ENCODE peak calls at places on chromosomes 4 and X, in eight cellular contexts. One of them, this sample, is unnamed.

GRCh38 chrX:96182366-96182765 is 502.3 kb upstream of the DIAPH2 start:
- DNase-seq in HFF-Myc: no peak
- DNase-seq in GDM1: peak
- DNase-seq in endothelial cell: peak
- DNase-seq in stimulated activated effector memory CD8-positive, alpha-beta T cell treated with anti-CD3 and anti-CD28 coated beads, Interleukin-12 subunit alpha, Interleukin-12 subunit beta, amount 100 ng/mL, for 72 hours: no peak
- DNase-seq in activated effector memory CD4-positive, alpha-beta T cell treated with Interleukin-2 at 50 U/mL for 16 hours: no peak
- DNase-seq in esophagus squamous epithelium: no peak
- DNase-seq in uterus: no peak
- DNase-seq in this sample: no peak

GRCh38 chr4:1249148-1249730 is 309 bp upstream of the CTBP1 start:
- DNase-seq in HFF-Myc: no peak
- DNase-seq in GDM1: peak
- DNase-seq in endothelial cell: peak
- DNase-seq in stimulated activated effector memory CD8-positive, alpha-beta T cell treated with anti-CD3 and anti-CD28 coated beads, Interleukin-12 subunit alpha, Interleukin-12 subunit beta, amount 100 ng/mL, for 72 hours: peak
- DNase-seq in activated effector memory CD4-positive, alpha-beta T cell treated with Interleukin-2 at 50 U/mL for 16 hours: peak
- DNase-seq in esophagus squamous epithelium: no peak
- DNase-seq in uterus: peak
- DNase-seq in this sample: peak

GRCh38 chr4:24007740-24008348 is 118.0 kb upstream of the PPARGC1A start:
- DNase-seq in HFF-Myc: no peak
- DNase-seq in GDM1: no peak
- DNase-seq in endothelial cell: no peak
- DNase-seq in stimulated activated effector memory CD8-positive, alpha-beta T cell treated with anti-CD3 and anti-CD28 coated beads, Interleukin-12 subunit alpha, Interleukin-12 subunit beta, amount 100 ng/mL, for 72 hours: no peak
- DNase-seq in activated effector memory CD4-positive, alpha-beta T cell treated with Interleukin-2 at 50 U/mL for 16 hours: no peak
- DNase-seq in esophagus squamous epithelium: no peak
- DNase-seq in uterus: no peak
- DNase-seq in this sample: no peak

GRCh38 chr4:104941661-104942062 is 205.0 kb upstream of the TET2 start:
- DNase-seq in HFF-Myc: no peak
- DNase-seq in GDM1: no peak
- DNase-seq in endothelial cell: no peak
- DNase-seq in stimulated activated effector memory CD8-positive, alpha-beta T cell treated with anti-CD3 and anti-CD28 coated beads, Interleukin-12 subunit alpha, Interleukin-12 subunit beta, amount 100 ng/mL, for 72 hours: no peak
- DNase-seq in activated effector memory CD4-positive, alpha-beta T cell treated with Interleukin-2 at 50 U/mL for 16 hours: no peak
- DNase-seq in esophagus squamous epithelium: no peak
- DNase-seq in uterus: no peak
- DNase-seq in this sample: no peak

GRCh38 chr4:77126844-77127614 is 30.0 kb upstream of the CCNG2 start:
- DNase-seq in HFF-Myc: no peak
- DNase-seq in GDM1: peak
- DNase-seq in endothelial cell: no peak
- DNase-seq in stimulated activated effector memory CD8-positive, alpha-beta T cell treated with anti-CD3 and anti-CD28 coated beads, Interleukin-12 subunit alpha, Interleukin-12 subunit beta, amount 100 ng/mL, for 72 hours: peak
- DNase-seq in activated effector memory CD4-positive, alpha-beta T cell treated with Interleukin-2 at 50 U/mL for 16 hours: no peak
- DNase-seq in esophagus squamous epithelium: no peak
- DNase-seq in uterus: no peak
- DNase-seq in this sample: no peak

GRCh38 chr4:110781944-110782343 is 159.1 kb upstream of the PITX2 start:
- DNase-seq in HFF-Myc: no peak
- DNase-seq in GDM1: no peak
- DNase-seq in endothelial cell: no peak
- DNase-seq in stimulated activated effector memory CD8-positive, alpha-beta T cell treated with anti-CD3 and anti-CD28 coated beads, Interleukin-12 subunit alpha, Interleukin-12 subunit beta, amount 100 ng/mL, for 72 hours: no peak
- DNase-seq in activated effector memory CD4-positive, alpha-beta T cell treated with Interleukin-2 at 50 U/mL for 16 hours: no peak
- DNase-seq in esophagus squamous epithelium: no peak
- DNase-seq in uterus: no peak
- DNase-seq in this sample: no peak

GRCh38 chr4:22999419-22999818 is 306.7 kb downstream of the GBA3 start:
- DNase-seq in HFF-Myc: no peak
- DNase-seq in GDM1: no peak
- DNase-seq in endothelial cell: no peak
- DNase-seq in stimulated activated effector memory CD8-positive, alpha-beta T cell treated with anti-CD3 and anti-CD28 coated beads, Interleukin-12 subunit alpha, Interleukin-12 subunit beta, amount 100 ng/mL, for 72 hours: no peak
- DNase-seq in activated effector memory CD4-positive, alpha-beta T cell treated with Interleukin-2 at 50 U/mL for 16 hours: no peak
- DNase-seq in esophagus squamous epithelium: no peak
- DNase-seq in uterus: no peak
- DNase-seq in this sample: no peak

GRCh38 chrX:130186645-130187044 is 14.9 kb downstream of the RAB33A start:
- DNase-seq in HFF-Myc: no peak
- DNase-seq in GDM1: no peak
- DNase-seq in endothelial cell: no peak
- DNase-seq in stimulated activated effector memory CD8-positive, alpha-beta T cell treated with anti-CD3 and anti-CD28 coated beads, Interleukin-12 subunit alpha, Interleukin-12 subunit beta, amount 100 ng/mL, for 72 hours: no peak
- DNase-seq in activated effector memory CD4-positive, alpha-beta T cell treated with Interleukin-2 at 50 U/mL for 16 hours: no peak
- DNase-seq in esophagus squamous epithelium: no peak
- DNase-seq in uterus: peak
- DNase-seq in this sample: no peak

GRCh38 chr4:124691801-124692200 is 20.7 kb downstream of the ANKRD50 start:
- DNase-seq in HFF-Myc: no peak
- DNase-seq in GDM1: no peak
- DNase-seq in endothelial cell: no peak
- DNase-seq in stimulated activated effector memory CD8-positive, alpha-beta T cell treated with anti-CD3 and anti-CD28 coated beads, Interleukin-12 subunit alpha, Interleukin-12 subunit beta, amount 100 ng/mL, for 72 hours: no peak
- DNase-seq in activated effector memory CD4-positive, alpha-beta T cell treated with Interleukin-2 at 50 U/mL for 16 hours: no peak
- DNase-seq in esophagus squamous epithelium: no peak
- DNase-seq in uterus: no peak
- DNase-seq in this sample: no peak

GRCh38 chr4:102599455-102599854 is 98.3 kb downstream of the NFKB1 start:
- DNase-seq in HFF-Myc: no peak
- DNase-seq in GDM1: no peak
- DNase-seq in endothelial cell: no peak
- DNase-seq in stimulated activated effector memory CD8-positive, alpha-beta T cell treated with anti-CD3 and anti-CD28 coated beads, Interleukin-12 subunit alpha, Interleukin-12 subunit beta, amount 100 ng/mL, for 72 hours: no peak
- DNase-seq in activated effector memory CD4-positive, alpha-beta T cell treated with Interleukin-2 at 50 U/mL for 16 hours: no peak
- DNase-seq in esophagus squamous epithelium: no peak
- DNase-seq in uterus: no peak
- DNase-seq in this sample: no peak

GRCh38 chr4:158856852-158857251 is 88.0 kb downstream of the FNIP2 start:
- DNase-seq in HFF-Myc: peak
- DNase-seq in GDM1: peak
- DNase-seq in endothelial cell: no peak
- DNase-seq in stimulated activated effector memory CD8-positive, alpha-beta T cell treated with anti-CD3 and anti-CD28 coated beads, Interleukin-12 subunit alpha, Interleukin-12 subunit beta, amount 100 ng/mL, for 72 hours: no peak
- DNase-seq in activated effector memory CD4-positive, alpha-beta T cell treated with Interleukin-2 at 50 U/mL for 16 hours: no peak
- DNase-seq in esophagus squamous epithelium: no peak
- DNase-seq in uterus: no peak
- DNase-seq in this sample: no peak

GRCh38 chr4:181008164-181008563 is 1235.0 kb upstream of the TENM3 start:
- DNase-seq in HFF-Myc: no peak
- DNase-seq in GDM1: no peak
- DNase-seq in endothelial cell: no peak
- DNase-seq in stimulated activated effector memory CD8-positive, alpha-beta T cell treated with anti-CD3 and anti-CD28 coated beads, Interleukin-12 subunit alpha, Interleukin-12 subunit beta, amount 100 ng/mL, for 72 hours: no peak
- DNase-seq in activated effector memory CD4-positive, alpha-beta T cell treated with Interleukin-2 at 50 U/mL for 16 hours: no peak
- DNase-seq in esophagus squamous epithelium: no peak
- DNase-seq in uterus: no peak
- DNase-seq in this sample: no peak

GRCh38 chrX:140765043-140765784 is 55.7 kb downstream of the LINC00632 start:
- DNase-seq in HFF-Myc: no peak
- DNase-seq in GDM1: no peak
- DNase-seq in endothelial cell: peak
- DNase-seq in stimulated activated effector memory CD8-positive, alpha-beta T cell treated with anti-CD3 and anti-CD28 coated beads, Interleukin-12 subunit alpha, Interleukin-12 subunit beta, amount 100 ng/mL, for 72 hours: no peak
- DNase-seq in activated effector memory CD4-positive, alpha-beta T cell treated with Interleukin-2 at 50 U/mL for 16 hours: no peak
- DNase-seq in esophagus squamous epithelium: no peak
- DNase-seq in uterus: no peak
- DNase-seq in this sample: no peak

GRCh38 chr4:174686826-174687225 is 142.2 kb downstream of the GLRA3 start:
- DNase-seq in HFF-Myc: no peak
- DNase-seq in GDM1: no peak
- DNase-seq in endothelial cell: no peak
- DNase-seq in stimulated activated effector memory CD8-positive, alpha-beta T cell treated with anti-CD3 and anti-CD28 coated beads, Interleukin-12 subunit alpha, Interleukin-12 subunit beta, amount 100 ng/mL, for 72 hours: no peak
- DNase-seq in activated effector memory CD4-positive, alpha-beta T cell treated with Interleukin-2 at 50 U/mL for 16 hours: no peak
- DNase-seq in esophagus squamous epithelium: no peak
- DNase-seq in uterus: no peak
- DNase-seq in this sample: no peak

GRCh38 chr4:150149381-150149780 is 71.1 kb downstream of the DCLK2 start:
- DNase-seq in HFF-Myc: no peak
- DNase-seq in GDM1: no peak
- DNase-seq in endothelial cell: no peak
- DNase-seq in stimulated activated effector memory CD8-positive, alpha-beta T cell treated with anti-CD3 and anti-CD28 coated beads, Interleukin-12 subunit alpha, Interleukin-12 subunit beta, amount 100 ng/mL, for 72 hours: no peak
- DNase-seq in activated effector memory CD4-positive, alpha-beta T cell treated with Interleukin-2 at 50 U/mL for 16 hours: no peak
- DNase-seq in esophagus squamous epithelium: no peak
- DNase-seq in uterus: no peak
- DNase-seq in this sample: no peak